ENCODE peak calls at places on chromosomes 13 and 19, in eight cellular contexts. One of them, this sample, is unnamed. For H3K4me1, the result is how much of the 10 kb centered on the place peaks cover.

GRCh38 chr19:13692096-13692495 is 72.2 kb upstream of the MRI1 start:
- DNase-seq in stomach: no peak
- DNase-seq in HepG2: no peak
- DNase-seq in tibial nerve: no peak
- DNase-seq in suprapubic skin: no peak
- DNase-seq in heart left ventricle: no peak
- DNase-seq in Peyer's patch: no peak
- DNase-seq in endothelial cell of umbilical vein: no peak
- DNase-seq in this sample: peak

GRCh38 chr19:3708207-3708931 is at the start of gene TJP3:
- DNase-seq in stomach: peak
- DNase-seq in suprapubic skin: no peak
- DNase-seq in endothelial cell of umbilical vein: no peak
- DNase-seq in heart left ventricle: no peak
- DNase-seq in Peyer's patch: no peak
- DNase-seq in tibial nerve: no peak
- DNase-seq in HepG2: peak
- DNase-seq in this sample: peak

GRCh38 chr19:16202320-16203255 is 4.9 kb downstream of the AP1M1 start:
- DNase-seq in stomach: no peak
- DNase-seq in HepG2: no peak
- DNase-seq in tibial nerve: no peak
- DNase-seq in endothelial cell of umbilical vein: no peak
- DNase-seq in Peyer's patch: no peak
- DNase-seq in heart left ventricle: no peak
- DNase-seq in suprapubic skin: no peak
- DNase-seq in this sample: no peak

GRCh38 chr19:3618144-3618810 is 8.3 kb downstream of the CACTIN start:
- DNase-seq in HepG2: no peak
- DNase-seq in suprapubic skin: no peak
- DNase-seq in heart left ventricle: peak
- DNase-seq in stomach: peak
- DNase-seq in endothelial cell of umbilical vein: peak
- DNase-seq in Peyer's patch: peak
- DNase-seq in tibial nerve: peak
- DNase-seq in this sample: peak

GRCh38 chr13:20431080-20431479 is 94.6 kb downstream of the CRYL1 start:
- DNase-seq in suprapubic skin: no peak
- DNase-seq in heart left ventricle: no peak
- DNase-seq in HepG2: no peak
- DNase-seq in Peyer's patch: no peak
- DNase-seq in tibial nerve: no peak
- DNase-seq in endothelial cell of umbilical vein: no peak
- DNase-seq in stomach: no peak
- DNase-seq in this sample: no peak

GRCh38 chr19:28137772-28138171 is 1075.2 kb downstream of the UQCRFS1 start:
- DNase-seq in stomach: no peak
- DNase-seq in HepG2: no peak
- DNase-seq in Peyer's patch: no peak
- DNase-seq in tibial nerve: no peak
- DNase-seq in heart left ventricle: no peak
- DNase-seq in suprapubic skin: no peak
- DNase-seq in endothelial cell of umbilical vein: no peak
- DNase-seq in this sample: no peak

GRCh38 chr13:107563099-107563925 is 652.0 kb downstream of the LIG4 start:
- DNase-seq in stomach: no peak
- DNase-seq in heart left ventricle: no peak
- DNase-seq in tibial nerve: no peak
- DNase-seq in endothelial cell of umbilical vein: peak
- DNase-seq in suprapubic skin: no peak
- DNase-seq in HepG2: peak
- DNase-seq in Peyer's patch: no peak
- DNase-seq in this sample: no peak

GRCh38 chr13:102779426-102780159 is 6.0 kb upstream of the TEX30 start:
- DNase-seq in heart left ventricle: no peak
- DNase-seq in suprapubic skin: no peak
- DNase-seq in stomach: no peak
- DNase-seq in tibial nerve: no peak
- DNase-seq in HepG2: no peak
- DNase-seq in Peyer's patch: no peak
- DNase-seq in endothelial cell of umbilical vein: no peak
- DNase-seq in this sample: no peak

GRCh38 chr19:1318678-1319471 is 33.2 kb downstream of the EFNA2 start:
- DNase-seq in Peyer's patch: no peak
- DNase-seq in stomach: no peak
- DNase-seq in heart left ventricle: no peak
- DNase-seq in suprapubic skin: peak
- DNase-seq in tibial nerve: no peak
- DNase-seq in HepG2: no peak
- DNase-seq in endothelial cell of umbilical vein: no peak
- DNase-seq in this sample: no peak

GRCh38 chr19:10238172-10238783 is 7.1 kb upstream of the S1PR2 start:
- DNase-seq in endothelial cell of umbilical vein: no peak
- DNase-seq in suprapubic skin: peak
- DNase-seq in tibial nerve: no peak
- DNase-seq in heart left ventricle: peak
- DNase-seq in Peyer's patch: no peak
- DNase-seq in stomach: peak
- DNase-seq in HepG2: peak
- DNase-seq in this sample: peak

GRCh38 chr19:2767688-2768087 is 15.4 kb downstream of the SGTA start:
- DNase-seq in stomach: no peak
- DNase-seq in tibial nerve: no peak
- DNase-seq in HepG2: no peak
- DNase-seq in suprapubic skin: no peak
- DNase-seq in heart left ventricle: no peak
- DNase-seq in Peyer's patch: no peak
- DNase-seq in endothelial cell of umbilical vein: no peak
- DNase-seq in this sample: no peak

GRCh38 chr13:113836917-113837553 is 26.8 kb downstream of the GAS6 start:
- DNase-seq in endothelial cell of umbilical vein: peak
- DNase-seq in Peyer's patch: no peak
- DNase-seq in suprapubic skin: no peak
- DNase-seq in stomach: peak
- DNase-seq in HepG2: no peak
- DNase-seq in tibial nerve: peak
- DNase-seq in heart left ventricle: peak
- DNase-seq in this sample: peak

GRCh38 chr13:53197424-53197823 is 168.8 kb downstream of the OLFM4 start:
- DNase-seq in tibial nerve: no peak
- DNase-seq in stomach: no peak
- DNase-seq in endothelial cell of umbilical vein: no peak
- DNase-seq in suprapubic skin: no peak
- DNase-seq in HepG2: no peak
- DNase-seq in Peyer's patch: no peak
- DNase-seq in heart left ventricle: no peak
- DNase-seq in this sample: no peak

GRCh38 chr19:43499042-43499441 is 5.5 kb downstream of the PHLDB3 start:
- DNase-seq in heart left ventricle: no peak
- DNase-seq in suprapubic skin: no peak
- DNase-seq in stomach: peak
- DNase-seq in endothelial cell of umbilical vein: no peak
- DNase-seq in HepG2: peak
- DNase-seq in tibial nerve: no peak
- DNase-seq in Peyer's patch: no peak
- DNase-seq in this sample: no peak

GRCh38 chr13:53151692-53152421 is 123.2 kb downstream of the OLFM4 start:
- DNase-seq in HepG2: peak
- DNase-seq in heart left ventricle: no peak
- DNase-seq in Peyer's patch: no peak
- DNase-seq in stomach: peak
- DNase-seq in endothelial cell of umbilical vein: peak
- DNase-seq in suprapubic skin: no peak
- DNase-seq in tibial nerve: no peak
- DNase-seq in this sample: no peak

GRCh38 chr19:10748195-10748923 is 30.5 kb downstream of the DNM2 start:
- DNase-seq in suprapubic skin: no peak
- DNase-seq in endothelial cell of umbilical vein: no peak
- DNase-seq in Peyer's patch: no peak
- DNase-seq in HepG2: no peak
- DNase-seq in tibial nerve: no peak
- DNase-seq in stomach: no peak
- DNase-seq in heart left ventricle: no peak
- DNase-seq in this sample: no peak

GRCh38 chr13:31328549-31329229 is 128.9 kb downstream of the B3GLCT start:
- DNase-seq in HepG2: no peak
- DNase-seq in heart left ventricle: no peak
- DNase-seq in Peyer's patch: no peak
- DNase-seq in endothelial cell of umbilical vein: no peak
- DNase-seq in tibial nerve: no peak
- DNase-seq in suprapubic skin: no peak
- DNase-seq in stomach: no peak
- DNase-seq in this sample: no peak

GRCh38 chr13:31331051-31331450 is 131.3 kb downstream of the B3GLCT start:
- DNase-seq in endothelial cell of umbilical vein: no peak
- DNase-seq in tibial nerve: no peak
- DNase-seq in heart left ventricle: no peak
- DNase-seq in stomach: no peak
- DNase-seq in suprapubic skin: no peak
- DNase-seq in Peyer's patch: no peak
- DNase-seq in HepG2: no peak
- DNase-seq in this sample: no peak

GRCh38 chr13:31334994-31335549 is 135.3 kb downstream of the B3GLCT start:
- DNase-seq in endothelial cell of umbilical vein: no peak
- DNase-seq in Peyer's patch: no peak
- DNase-seq in tibial nerve: no peak
- DNase-seq in suprapubic skin: no peak
- DNase-seq in heart left ventricle: no peak
- DNase-seq in HepG2: no peak
- DNase-seq in stomach: no peak
- DNase-seq in this sample: no peak

GRCh38 chr13:31334547-31334946 is 134.8 kb downstream of the B3GLCT start:
- DNase-seq in endothelial cell of umbilical vein: no peak
- DNase-seq in Peyer's patch: no peak
- DNase-seq in HepG2: no peak
- DNase-seq in tibial nerve: no peak
- DNase-seq in stomach: no peak
- DNase-seq in heart left ventricle: no peak
- DNase-seq in suprapubic skin: no peak
- DNase-seq in this sample: no peak
- H3K4me1 ChIP-seq in endothelial cell of umbilical vein: under half
- H3K4me1 ChIP-seq in Peyer's patch: under half
- H3K4me1 ChIP-seq in HepG2: under half
- H3K4me1 ChIP-seq in tibial nerve: under half
- H3K4me1 ChIP-seq in stomach: under half
- H3K4me1 ChIP-seq in heart left ventricle: under half
- H3K4me1 ChIP-seq in suprapubic skin: under half
- H3K4me1 ChIP-seq in this sample: under half

GRCh38 chr13:75458696-75459422 is 23.1 kb downstream of the TBC1D4 start:
- DNase-seq in Peyer's patch: no peak
- DNase-seq in tibial nerve: no peak
- DNase-seq in endothelial cell of umbilical vein: peak
- DNase-seq in stomach: peak
- DNase-seq in HepG2: peak
- DNase-seq in suprapubic skin: no peak
- DNase-seq in heart left ventricle: peak
- DNase-seq in this sample: peak
- TF ChIP-seq POLR2A in Peyer's patch: no peak
- TF ChIP-seq POLR2A in tibial nerve: no peak
- TF ChIP-seq POLR2A in endothelial cell of umbilical vein: no peak
- TF ChIP-seq POLR2A in stomach: no peak
- TF ChIP-seq POLR2A in HepG2: peak
- TF ChIP-seq POLR2A in suprapubic skin: no peak
- TF ChIP-seq POLR2A in heart left ventricle: no peak
- TF ChIP-seq POLR2A in this sample: no peak

GRCh38 chr19:18322318-18322758 is 538 bp downstream of the LSM4 start:
- DNase-seq in heart left ventricle: peak
- DNase-seq in Peyer's patch: peak
- DNase-seq in tibial nerve: no peak
- DNase-seq in HepG2: peak
- DNase-seq in endothelial cell of umbilical vein: peak
- DNase-seq in stomach: peak
- DNase-seq in suprapubic skin: no peak
- DNase-seq in this sample: no peak
- H3K4me1 ChIP-seq in heart left ventricle: under half
- H3K4me1 ChIP-seq in Peyer's patch: under half
- H3K4me1 ChIP-seq in tibial nerve: under half
- H3K4me1 ChIP-seq in HepG2: half or more
- H3K4me1 ChIP-seq in endothelial cell of umbilical vein: half or more
- H3K4me1 ChIP-seq in stomach: half or more
- H3K4me1 ChIP-seq in suprapubic skin: half or more
- H3K4me1 ChIP-seq in this sample: under half

GRCh38 chr19:55599468-55600335 is at the start of the genes FIZ1 and ZNF524:
- DNase-seq in tibial nerve: peak
- DNase-seq in HepG2: peak
- DNase-seq in endothelial cell of umbilical vein: peak
- DNase-seq in Peyer's patch: peak
- DNase-seq in stomach: peak
- DNase-seq in heart left ventricle: peak
- DNase-seq in suprapubic skin: peak
- DNase-seq in this sample: peak
- TF ChIP-seq POLR2A in tibial nerve: no peak
- TF ChIP-seq POLR2A in HepG2: peak
- TF ChIP-seq POLR2A in endothelial cell of umbilical vein: no peak
- TF ChIP-seq POLR2A in Peyer's patch: peak
- TF ChIP-seq POLR2A in stomach: no peak
- TF ChIP-seq POLR2A in heart left ventricle: no peak
- TF ChIP-seq POLR2A in suprapubic skin: no peak
- TF ChIP-seq POLR2A in this sample: peak

DNA sequence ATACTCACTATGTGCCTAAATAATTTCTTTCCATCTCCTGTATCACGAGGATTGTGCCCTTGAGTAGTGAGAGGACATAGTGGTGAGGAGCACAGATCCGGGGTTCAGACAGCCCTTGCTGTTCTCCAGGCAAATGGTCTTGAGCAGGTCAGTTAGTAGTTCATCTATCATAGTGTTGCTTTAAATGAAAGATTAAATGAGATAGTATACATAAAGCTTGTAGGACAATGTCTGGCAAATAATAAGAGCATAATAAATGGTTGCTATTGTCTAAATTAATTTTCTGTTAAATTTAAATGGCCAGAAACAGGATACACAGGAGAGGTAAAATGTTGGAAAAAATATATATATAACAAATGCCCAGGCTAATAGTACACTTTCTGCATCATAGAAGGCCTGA is 23.4 kb downstream of the FAM124A start:
- DNase-seq in suprapubic skin: no peak
- DNase-seq in Peyer's patch: no peak
- DNase-seq in heart left ventricle: no peak
- DNase-seq in HepG2: no peak
- DNase-seq in endothelial cell of umbilical vein: no peak
- DNase-seq in stomach: no peak
- DNase-seq in tibial nerve: no peak
- DNase-seq in this sample: no peak
- H3K4me1 ChIP-seq in suprapubic skin: under half
- H3K4me1 ChIP-seq in Peyer's patch: under half
- H3K4me1 ChIP-seq in heart left ventricle: under half
- H3K4me1 ChIP-seq in HepG2: under half
- H3K4me1 ChIP-seq in endothelial cell of umbilical vein: under half
- H3K4me1 ChIP-seq in stomach: under half
- H3K4me1 ChIP-seq in tibial nerve: under half
- H3K4me1 ChIP-seq in this sample: under half

GRCh38 chr19:35899547-35900214 is 659 bp downstream of the NFKBID start:
- DNase-seq in HepG2: peak
- DNase-seq in tibial nerve: peak
- DNase-seq in endothelial cell of umbilical vein: peak
- DNase-seq in heart left ventricle: peak
- DNase-seq in Peyer's patch: peak
- DNase-seq in stomach: peak
- DNase-seq in suprapubic skin: peak
- DNase-seq in this sample: peak
- TF ChIP-seq POLR2A in HepG2: no peak
- TF ChIP-seq POLR2A in tibial nerve: peak
- TF ChIP-seq POLR2A in endothelial cell of umbilical vein: no peak
- TF ChIP-seq POLR2A in heart left ventricle: no peak
- TF ChIP-seq POLR2A in Peyer's patch: peak
- TF ChIP-seq POLR2A in stomach: no peak
- TF ChIP-seq POLR2A in suprapubic skin: no peak
- TF ChIP-seq POLR2A in this sample: peak

This sample was measured in adrenal gland.